ENCODE peak calls at places on chromosomes 4 and X, in four cellular contexts. T is mammary epithelial cell, X is fibroblast of lung, P is A549. Y is an unnamed sample. For H3K4me1, the result is how much of the 10 kb centered on the place peaks cover.

GRCh38 chr4:71270901-71271300 is 67.9 kb upstream of the SLC4A4 start:
- DNase-seq in X (no peak), T (no peak), P (peak), Y (no peak)

GRCh38 chr4:10185518-10186227 is 69.1 kb upstream of the WDR1 start:
- DNase-seq in X (no peak), P (no peak), T (no peak), Y (no peak)

GRCh38 chr4:39825741-39826231 is 127.8 kb downstream of the UBE2K start:
- DNase-seq in T (no peak), P (peak), X (peak), Y (no peak)

GRCh38 chrX:129845616-129846190 is 2.0 kb upstream of the ZDHHC9 start:
- DNase-seq in T (peak), P (no peak), X (no peak), Y (no peak)

GRCh38 chr4:123505077-123505456 is 108.5 kb downstream of the SPRY1 start:
- DNase-seq in P (no peak), T (no peak), X (peak), Y (peak)

GRCh38 chrX:40418413-40419195 is 162.2 kb upstream of the ATP6AP2 start:
- DNase-seq in T (peak), P (no peak), X (peak), Y (no peak)

GRCh38 chr4:146835096-146835495 is 110.6 kb downstream of the TTC29 start:
- DNase-seq in T (no peak), P (no peak), X (no peak), Y (no peak)

GRCh38 chr4:10031663-10032590 is 10.6 kb upstream of the SLC2A9 start:
- DNase-seq in P (no peak), X (peak), T (no peak), Y (no peak)

GRCh38 chr4:74934016-74934821 is 1.3 kb downstream of the PARM1 start:
- DNase-seq in P (no peak), T (peak), X (peak), Y (peak)

GRCh38 chr4:18689308-18689915 is 667.9 kb upstream of the LCORL start:
- DNase-seq in P (peak), X (peak), T (peak), Y (peak)

GRCh38 chr4:164955107-164955805 is 22.2 kb downstream of the TRIM61 start:
- DNase-seq in P (no peak), X (no peak), T (no peak), Y (no peak)

GRCh38 chrX:1151378-1152077 is 60.9 kb downstream of the CRLF2 start:
- DNase-seq in P (no peak), X (no peak), T (no peak), Y (no peak)

GRCh38 chrX:19863237-19864223 is 23.9 kb downstream of the SH3KBP1 start:
- DNase-seq in P (no peak), T (no peak), X (no peak), Y (no peak)

GRCh38 chrX:79159800-79160199 is 15.3 kb downstream of the GPR174 start:
- DNase-seq in T (no peak), P (no peak), X (no peak), Y (no peak)

GRCh38 chr4:161894493-161895167 is 269.2 kb downstream of the FSTL5 start:
- DNase-seq in P (no peak), T (peak), X (no peak), Y (no peak)

GRCh38 chrX:68018248-68019203 is 414.8 kb downstream of the OPHN1 start:
- DNase-seq in T (peak), P (no peak), X (peak), Y (peak)

GRCh38 chrX:153644356-153645125 is 2.5 kb upstream of the DUSP9 start:
- DNase-seq in P (no peak), X (no peak), T (no peak), Y (no peak)

GRCh38 chrX:130084651-130085237 is 25.6 kb downstream of the ELF4 start:
- DNase-seq in P (no peak), X (no peak), T (no peak), Y (no peak)

GRCh38 chrX:75483935-75484334 is 38.9 kb downstream of the ZDHHC15 start:
- DNase-seq in X (no peak), T (no peak), P (no peak), Y (no peak)

GRCh38 chr4:76108467-76109181 is 34.1 kb downstream of the ART3 start:
- DNase-seq in T (peak), X (peak), P (no peak), Y (no peak)

GRCh38 chr4:105139646-105140045 is 7.0 kb upstream of the TET2 start:
- DNase-seq in T (no peak), X (no peak), P (no peak), Y (no peak)

GRCh38 chr4:180058731-180059215 is 2184.4 kb upstream of the TENM3 start:
- DNase-seq in P (peak), X (peak), T (peak), Y (peak)

GRCh38 chrX:145178268-145178667 is 69.0 kb upstream of the SPANXN1 start:
- DNase-seq in X (no peak), P (peak), T (no peak), Y (no peak)

GRCh38 chr4:71417150-71417549 is 78.3 kb downstream of the SLC4A4 start:
- DNase-seq in P (no peak), X (peak), T (no peak), Y (no peak)

GRCh38 chr4:159552979-159553768 is 450.3 kb downstream of the RAPGEF2 start:
- DNase-seq in X (no peak), P (no peak), T (no peak), Y (no peak)

GRCh38 chr4:108043536-108043935 is 53.8 kb downstream of the HADH start:
- DNase-seq in P (no peak), T (no peak), X (no peak), Y (no peak)

GRCh38 chrX:150692296-150692695 is 900 bp upstream of the MTMR1 start:
- DNase-seq in P (no peak), X (no peak), T (no peak), Y (no peak)
- H3K4me1 ChIP-seq in P (under half), X (under half), T (under half), Y (under half)

GRCh38 chr4:102817613-102818268 is 9.6 kb downstream of the UBE2D3 start:
- DNase-seq in P (no peak), T (no peak), X (no peak), Y (no peak)
- H3K4me1 ChIP-seq in P (half or more), T (half or more), X (under half), Y (half or more)

GRCh38 chr4:14987054-14987453 is 15.2 kb upstream of the CPEB2 start:
- DNase-seq in T (no peak), P (no peak), X (no peak), Y (no peak)
- H3K4me1 ChIP-seq in T (under half), P (under half), X (under half), Y (under half)

GRCh38 chrX:136687457-136687856 is 39.5 kb downstream of the CD40LG start:
- DNase-seq in X (no peak), T (no peak), P (no peak), Y (no peak)

GRCh38 chrX:136692271-136692670 is 44.3 kb downstream of the CD40LG start:
- DNase-seq in T (no peak), P (no peak), X (peak), Y (no peak)

GRCh38 chrX:136691028-136691809 is 43.3 kb downstream of the CD40LG start:
- DNase-seq in T (peak), P (no peak), X (peak), Y (no peak)

GRCh38 chrX:136694491-136695087 is 46.6 kb downstream of the CD40LG start:
- DNase-seq in P (peak), X (peak), T (peak), Y (no peak)

GRCh38 chrX:136689441-136689840 is 41.5 kb downstream of the CD40LG start:
- DNase-seq in T (peak), P (no peak), X (peak), Y (no peak)
- H3K4me1 ChIP-seq in T (under half), P (under half), X (under half), Y (under half)

GRCh38 chr4:8204576-8205227 is 5.6 kb downstream of the SH3TC1 start:
- DNase-seq in T (no peak), X (no peak), P (no peak), Y (no peak)

GRCh38 chr4:8203817-8204216 is 4.7 kb downstream of the SH3TC1 start:
- DNase-seq in T (no peak), X (no peak), P (no peak), Y (no peak)

GRCh38 chr4:8205241-8205707 is 6.2 kb downstream of the SH3TC1 start:
- DNase-seq in T (peak), X (peak), P (no peak), Y (no peak)

GRCh38 chr4:8207314-8207713 is 8.2 kb downstream of the SH3TC1 start:
- DNase-seq in T (no peak), X (no peak), P (no peak), Y (no peak)

DNA sequence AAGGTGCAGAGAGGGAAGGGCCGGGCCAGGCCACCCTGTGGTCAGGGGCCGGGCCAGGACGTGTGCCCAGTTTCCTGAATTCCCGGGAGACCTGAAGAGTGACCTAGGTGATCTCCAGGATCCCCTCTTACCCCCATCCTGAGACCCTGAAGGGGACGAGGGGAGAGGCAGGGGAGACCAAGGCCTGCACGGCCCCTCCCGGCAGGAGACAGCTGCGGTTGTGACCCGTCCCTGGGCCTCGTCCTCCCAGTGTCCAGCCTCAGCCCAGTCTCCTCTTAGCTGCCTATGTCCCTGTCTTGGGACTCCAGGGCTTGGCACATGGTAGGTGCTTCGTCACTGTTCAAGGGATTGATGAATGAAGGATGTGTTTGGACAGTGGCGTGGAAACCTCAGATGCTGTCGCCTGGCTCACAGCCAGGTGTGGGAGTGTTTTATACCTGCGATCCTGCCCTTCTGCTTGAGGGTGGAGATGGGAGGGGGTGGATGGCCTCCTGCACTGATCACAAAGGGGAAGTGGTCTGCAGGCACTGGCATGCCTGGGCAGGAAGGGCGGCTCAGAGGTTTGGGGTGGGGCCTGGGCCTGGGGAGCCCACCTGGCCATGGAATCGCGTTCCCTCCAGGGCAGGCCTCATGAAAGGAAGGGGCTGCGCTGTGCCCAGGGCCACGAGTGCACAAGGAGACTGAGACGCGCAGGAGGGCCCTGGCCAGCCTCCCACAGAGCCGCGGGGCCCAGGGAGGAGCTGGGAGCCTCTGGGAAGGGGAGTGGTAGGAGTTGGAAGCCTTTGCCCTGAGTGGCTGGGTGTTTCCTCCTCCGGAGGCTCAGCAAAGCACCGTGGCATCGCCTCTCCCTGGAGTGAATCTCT is 6.9 kb downstream of the SH3TC1 start:
- DNase-seq in X (no peak), T (peak), P (no peak), Y (no peak)
- H3K4me1 ChIP-seq in X (under half), T (half or more), P (under half), Y (under half)

GRCh38 chrX:13697976-13698375 is 9.0 kb downstream of the RAB9A start:
- DNase-seq in P (no peak), T (no peak), X (no peak), Y (no peak)
- H3K4me1 ChIP-seq in P (under half), T (under half), X (under half), Y (under half)

GRCh38 chr4:121061861-121062260 is 10.5 kb downstream of the NDNF start:
- DNase-seq in T (no peak), P (no peak), X (no peak), Y (no peak)

GRCh38 chr4:121057466-121057911 is 14.8 kb downstream of the NDNF start:
- DNase-seq in P (no peak), T (no peak), X (no peak), Y (no peak)

GRCh38 chr4:121064482-121064881 is 7.9 kb downstream of the NDNF start:
- DNase-seq in T (no peak), X (peak), P (no peak), Y (no peak)

GRCh38 chr4:121062466-121062975 is 9.8 kb downstream of the NDNF start:
- DNase-seq in T (no peak), X (peak), P (no peak), Y (no peak)

GRCh38 chr4:121061215-121061614 is 11.1 kb downstream of the NDNF start:
- DNase-seq in X (no peak), P (no peak), T (no peak), Y (no peak)
- H3K4me1 ChIP-seq in X (under half), P (under half), T (under half), Y (under half)

GRCh38 chrX:150308532-150309157 is 54.5 kb upstream of the MAMLD1 start:
- DNase-seq in P (no peak), X (no peak), T (no peak), Y (no peak)
- H3K4me1 ChIP-seq in P (under half), X (under half), T (under half), Y (under half)

DNA sequence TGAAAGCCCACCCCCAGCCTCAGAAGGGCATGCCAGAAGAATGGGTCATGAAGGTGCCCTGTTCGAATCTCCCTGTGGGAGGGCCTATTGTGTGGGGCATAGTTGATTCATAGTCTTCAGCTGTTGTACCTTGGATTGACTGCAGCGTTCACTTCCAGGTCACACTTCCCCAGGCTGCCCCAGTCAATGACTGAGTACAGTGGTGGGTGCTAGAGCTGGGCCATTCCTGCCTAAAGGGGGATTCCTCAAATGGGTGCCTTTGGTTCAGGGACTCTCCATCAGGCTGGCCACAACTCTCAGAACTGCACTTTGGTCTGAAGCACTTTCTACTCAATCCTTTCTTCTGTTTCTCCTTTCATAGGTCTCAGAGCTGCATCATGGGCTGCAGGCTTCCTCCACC is 35.0 kb upstream of the RASGEF1B start:
- DNase-seq in T (no peak), X (no peak), P (no peak), Y (no peak)
- H3K4me1 ChIP-seq in T (under half), X (under half), P (under half), Y (under half)

GRCh38 chr4:139762715-139763114 is 97.1 kb downstream of the MGST2 start:
- DNase-seq in P (no peak), X (no peak), T (no peak), Y (no peak)
- H3K4me1 ChIP-seq in P (under half), X (under half), T (under half), Y (under half)